ENCODE peak calls at places on chromosomes 4 and X, in six cellular contexts. V is HCT116, T is H9, Y is K562, O is astrocyte of the spinal cord, U is glutamatergic neuron. Q is an unnamed sample.

GRCh38 chr4:101187837-101188236 is 159.5 kb downstream of the PPP3CA start:
- DNase-seq in V (no peak), T (no peak), Y (no peak), O (no peak), U (no peak), Q (no peak)

GRCh38 chrX:9163153-9163790 is 129.3 kb upstream of the FAM9B start:
- DNase-seq in V (no peak), T (no peak), Y (no peak), O (peak; percentile 33), U (no peak), Q (peak; percentile 12)

GRCh38 chr4:116361782-116362181 is 723.6 kb downstream of the TRAM1L1 start:
- DNase-seq in V (no peak), T (no peak), Y (no peak), O (no peak), U (no peak), Q (no peak)

GRCh38 chr4:121272526-121272925 is 108.3 kb downstream of the QRFPR start:
- DNase-seq in V (no peak), T (no peak), Y (peak; percentile 9), O (peak; percentile 68), U (no peak), Q (no peak)

GRCh38 chr4:75135068-75135825 is 202.3 kb downstream of the PARM1 start:
- DNase-seq in V (no peak), T (no peak), Y (no peak), O (no peak), U (no peak), Q (no peak)

GRCh38 chrX:119145241-119145653 is 17.6 kb upstream of the KIAA1210 start:
- DNase-seq in V (peak; percentile 12), T (peak; percentile 29), Y (peak; percentile 11), O (no peak), U (peak; percentile 35), Q (peak; percentile 6)

GRCh38 chr4:2263701-2264321 is 1.9 kb upstream of the MXD4 start:
- DNase-seq in V (no peak), T (no peak), Y (no peak), O (no peak), U (peak; percentile 10), Q (no peak)

GRCh38 chrX:30643313-30643821 is 9.9 kb upstream of the GK start:
- DNase-seq in V (no peak), T (no peak), Y (no peak), O (no peak), U (no peak), Q (peak; percentile 70)

GRCh38 chr4:89134775-89135319 is 23.5 kb downstream of the TIGD2 start:
- DNase-seq in V (no peak), T (no peak), Y (no peak), O (peak; percentile 72), U (no peak), Q (no peak)

GRCh38 chrX:40158036-40158706 is 60.4 kb upstream of the BCOR start:
- DNase-seq in V (no peak), T (peak; percentile 68), Y (no peak), O (no peak), U (peak; percentile 48), Q (no peak)

GRCh38 chr4:37219251-37219650 is 25.3 kb upstream of the NWD2 start:
- DNase-seq in V (no peak), T (no peak), Y (no peak), O (no peak), U (no peak), Q (peak; percentile 7)

GRCh38 chr4:118798658-118799057 is 37.3 kb downstream of the SEC24D start:
- DNase-seq in V (no peak), T (peak; percentile 43), Y (no peak), O (no peak), U (no peak), Q (no peak)
- TF ChIP-seq CTCF in V (peak; percentile 26), T (peak; percentile 58), Y (no peak), O (peak; percentile 17), U (peak; percentile 60), Q (no peak)

GRCh38 chr4:181569553-181569952 is 673.6 kb upstream of the TENM3 start:
- DNase-seq in V (peak; percentile 19), T (no peak), Y (peak; percentile 7), O (peak; percentile 64), U (no peak), Q (peak; percentile 49)
- TF ChIP-seq CTCF in V (peak; percentile 45), T (peak; percentile 67), Y (peak; percentile 22), O (peak; percentile 62), U (peak; percentile 57), Q (peak; percentile 69)

GRCh38 chr4:23876418-23877089 is 13.3 kb downstream of the PPARGC1A start:
- DNase-seq in V (no peak), T (no peak), Y (no peak), O (no peak), U (no peak), Q (no peak)
- TF ChIP-seq CTCF in V (no peak), T (peak; percentile 30), Y (no peak), O (no peak), U (no peak), Q (no peak)

GRCh38 chr4:96366632-96367031 is 526.7 kb downstream of the PDHA2 start:
- DNase-seq in V (no peak), T (no peak), Y (no peak), O (no peak), U (no peak), Q (no peak)
- TF ChIP-seq CTCF in V (no peak), T (no peak), Y (no peak), O (no peak), U (no peak), Q (no peak)

DNA sequence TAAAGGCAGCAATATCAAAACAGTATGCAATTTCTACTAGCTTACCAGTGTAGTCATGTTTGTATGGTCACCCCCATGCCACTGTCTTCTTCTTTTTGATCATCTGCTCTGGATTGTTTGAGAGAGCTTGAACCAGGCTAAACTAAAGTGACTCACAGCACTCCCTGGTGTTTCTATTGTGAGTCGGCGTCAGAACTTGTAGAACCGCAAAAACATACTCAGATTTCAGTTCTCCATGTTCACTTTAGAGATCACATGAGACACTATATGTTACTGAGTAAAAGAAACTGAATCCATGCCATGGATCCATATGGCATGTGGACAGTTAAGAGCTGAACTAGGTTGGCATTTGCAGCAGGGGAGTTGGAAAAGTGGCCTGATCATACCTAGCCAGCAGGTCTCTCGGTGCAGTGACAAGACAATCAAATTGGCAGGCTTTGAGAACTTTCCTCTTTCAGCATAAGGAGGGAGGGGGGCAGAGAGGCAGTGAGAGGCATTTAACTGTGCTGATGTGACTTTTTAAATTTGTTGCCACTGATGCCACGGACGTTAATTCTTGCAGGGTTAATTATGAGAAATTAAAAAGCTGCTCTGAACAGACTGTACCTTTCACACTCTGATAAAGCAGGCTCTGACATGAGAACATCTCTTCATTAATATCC is 88.4 kb downstream of the AFF2 start:
- DNase-seq in V (no peak), T (no peak), Y (no peak), O (peak; percentile 49), U (no peak), Q (no peak)
- TF ChIP-seq CTCF in V (no peak), T (no peak), Y (no peak), O (no peak), U (no peak), Q (no peak)

DNA sequence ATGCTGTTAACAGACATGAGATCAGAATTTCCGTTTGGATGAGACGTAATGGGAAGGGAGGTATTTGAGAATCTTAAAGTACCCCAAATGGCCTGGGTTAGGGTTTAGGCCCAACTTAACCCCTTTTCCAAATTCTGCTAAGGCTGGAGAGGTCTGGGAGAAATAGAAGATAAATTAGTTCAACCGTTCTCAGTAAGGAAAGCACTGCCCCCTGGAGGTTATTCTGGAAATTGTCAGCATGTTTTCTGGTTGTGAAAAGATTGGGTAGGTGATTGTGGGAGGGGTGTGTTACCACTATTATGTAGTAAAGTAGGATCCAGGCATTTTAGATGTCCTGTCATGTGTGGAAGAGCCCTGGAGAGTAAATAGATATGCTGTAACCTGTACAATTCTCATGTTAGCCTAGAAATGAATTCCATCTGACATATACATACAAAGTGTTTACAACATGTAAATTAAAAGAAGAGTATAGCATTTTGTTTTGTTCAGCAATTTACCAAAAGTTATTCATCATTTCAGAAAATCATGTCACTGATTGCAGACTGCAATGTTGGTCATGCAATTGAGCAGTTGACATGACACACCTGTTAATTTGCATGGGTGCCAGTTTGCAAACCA is 26.8 kb upstream of the GRXCR1 start:
- DNase-seq in V (peak; percentile 29), T (peak; percentile 56), Y (peak; percentile 13), O (peak; percentile 48), U (peak; percentile 46), Q (peak; percentile 66)
- TF ChIP-seq CTCF in V (peak; percentile 57), T (peak; percentile 85), Y (peak; percentile 68), O (peak; percentile 62), U (peak; percentile 92), Q (peak; percentile 66)

DNA sequence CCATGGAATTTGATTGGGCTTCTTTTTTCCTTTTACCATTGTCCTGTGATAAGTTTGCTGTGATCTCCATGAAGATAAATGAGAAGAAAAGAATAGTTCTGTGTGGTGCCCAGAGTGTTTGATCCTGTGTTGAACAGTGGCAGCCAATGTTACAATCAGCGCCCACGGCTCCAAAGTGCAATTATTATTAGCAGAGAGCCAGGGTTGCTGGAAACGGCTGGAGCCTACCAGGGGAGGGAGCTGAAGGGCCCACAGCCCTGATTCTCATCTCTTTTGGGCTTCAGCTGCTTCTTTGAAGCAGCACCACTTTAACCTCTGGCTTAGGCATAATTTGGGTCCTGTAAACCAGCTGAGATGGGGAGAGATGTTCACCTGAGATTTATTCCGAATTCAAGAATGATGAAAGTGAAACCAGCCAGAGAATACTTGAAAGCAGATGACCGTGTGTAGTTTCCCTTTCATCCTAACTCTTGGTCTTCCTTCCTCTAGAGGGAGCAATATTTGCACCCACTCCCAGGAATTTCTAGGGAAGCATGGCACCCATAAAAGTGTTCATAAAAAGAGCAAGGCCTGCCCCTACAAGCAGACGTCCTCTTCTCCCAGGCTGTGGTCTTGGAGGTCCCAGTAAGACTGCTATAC is 298.3 kb downstream of the EVC2 start:
- DNase-seq in V (no peak), T (no peak), Y (no peak), O (no peak), U (no peak), Q (no peak)
- TF ChIP-seq CTCF in V (no peak), T (peak; percentile 54), Y (no peak), O (no peak), U (no peak), Q (no peak)

DNA sequence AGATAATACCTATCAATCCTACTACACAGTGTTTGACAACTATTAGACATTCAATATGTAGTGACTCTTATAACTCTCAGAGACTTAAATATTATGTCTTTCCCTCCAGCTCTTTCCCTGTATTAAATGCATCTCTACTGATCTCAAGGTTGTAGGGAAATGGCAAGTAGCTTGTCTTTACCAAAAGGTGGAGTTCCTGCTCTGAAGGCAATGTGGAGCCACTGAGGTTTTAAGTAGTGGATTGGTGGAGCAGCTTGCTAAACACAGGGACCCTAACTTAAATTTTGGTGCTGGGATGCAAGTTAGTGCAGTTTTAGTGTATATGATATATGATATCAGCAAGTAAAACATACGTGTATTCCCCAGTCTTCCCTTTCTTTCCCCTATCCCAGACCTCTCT is 13.1 kb downstream of the FNIP2 start:
- DNase-seq in V (no peak), T (no peak), Y (no peak), O (no peak), U (no peak), Q (no peak)
- TF ChIP-seq CTCF in V (no peak), T (no peak), Y (no peak), O (no peak), U (no peak), Q (no peak)

DNA sequence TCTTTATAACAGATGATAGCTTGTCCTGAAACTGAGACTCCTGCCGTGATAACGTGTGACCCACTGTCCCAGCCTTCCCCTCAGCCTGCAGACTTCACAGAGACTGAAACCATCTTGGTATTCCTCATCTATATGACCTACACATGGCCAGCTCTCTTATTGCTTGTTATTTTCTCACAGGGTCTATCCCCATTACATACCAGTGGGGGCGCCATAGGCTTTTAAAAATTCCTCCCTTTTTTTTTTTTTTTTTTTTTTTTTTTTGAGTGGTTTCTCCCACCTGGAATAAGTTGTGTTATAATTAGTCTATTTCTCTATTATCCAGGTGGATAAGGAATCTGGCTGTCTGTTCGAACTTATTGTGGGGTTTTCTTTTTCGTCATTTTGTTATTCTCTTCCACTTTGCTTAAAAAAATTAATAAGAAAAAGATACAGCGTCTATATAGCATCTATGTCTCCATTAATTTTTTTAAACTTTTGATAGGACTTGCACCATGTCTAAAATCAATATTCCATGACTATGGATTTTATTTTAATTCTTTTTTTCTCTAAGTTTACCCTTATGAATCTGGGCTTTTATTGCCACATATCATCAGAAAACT is 47.2 kb downstream of the GYG2 start:
- DNase-seq in V (no peak), T (no peak), Y (no peak), O (peak; percentile 15), U (no peak), Q (peak; percentile 20)
- TF ChIP-seq CTCF in V (peak; percentile 47), T (peak; percentile 83), Y (peak; percentile 38), O (peak; percentile 46), U (no peak), Q (peak; percentile 37)

Q was measured in cardiac muscle cell.